ENCODE peak calls at places on chromosome 16, in ten cellular contexts. One of them, this sample, is unnamed.

GRCh38 chr16:12062343-12063003 is 85.9 kb downstream of the SNX29 start:
- DNase-seq in dorsolateral prefrontal cortex: no peak
- DNase-seq in MM.1S: no peak
- DNase-seq in cardiac fibroblast: peak
- DNase-seq in astrocyte of the spinal cord: peak
- DNase-seq in foreskin fibroblast: peak
- DNase-seq in cardiac muscle cell: no peak
- DNase-seq in AG09309: peak
- DNase-seq in left ventricle myocardium inferior: peak
- DNase-seq in HFFc6: peak
- DNase-seq in this sample: peak

GRCh38 chr16:8622315-8622656 is 788 bp downstream of the METTL22 start:
- DNase-seq in MM.1S: peak
- DNase-seq in astrocyte of the spinal cord: no peak
- DNase-seq in foreskin fibroblast: no peak
- DNase-seq in AG09309: no peak
- DNase-seq in dorsolateral prefrontal cortex: no peak
- DNase-seq in cardiac fibroblast: no peak
- DNase-seq in cardiac muscle cell: no peak
- DNase-seq in left ventricle myocardium inferior: no peak
- DNase-seq in HFFc6: no peak
- DNase-seq in this sample: no peak

GRCh38 chr16:75653926-75654325 is 6.4 kb downstream of the TERF2IP start:
- DNase-seq in dorsolateral prefrontal cortex: no peak
- DNase-seq in AG09309: peak
- DNase-seq in left ventricle myocardium inferior: no peak
- DNase-seq in cardiac muscle cell: no peak
- DNase-seq in astrocyte of the spinal cord: peak
- DNase-seq in MM.1S: no peak
- DNase-seq in HFFc6: peak
- DNase-seq in foreskin fibroblast: peak
- DNase-seq in cardiac fibroblast: no peak
- DNase-seq in this sample: no peak

GRCh38 chr16:81823111-81823510 is 44.0 kb downstream of the PLCG2 start:
- DNase-seq in AG09309: no peak
- DNase-seq in foreskin fibroblast: no peak
- DNase-seq in HFFc6: no peak
- DNase-seq in MM.1S: peak
- DNase-seq in left ventricle myocardium inferior: peak
- DNase-seq in dorsolateral prefrontal cortex: no peak
- DNase-seq in cardiac fibroblast: no peak
- DNase-seq in cardiac muscle cell: peak
- DNase-seq in astrocyte of the spinal cord: no peak
- DNase-seq in this sample: no peak

GRCh38 chr16:4615389-4616046 is 830 bp upstream of the UBALD1 start:
- DNase-seq in astrocyte of the spinal cord: no peak
- DNase-seq in foreskin fibroblast: no peak
- DNase-seq in left ventricle myocardium inferior: peak
- DNase-seq in cardiac muscle cell: no peak
- DNase-seq in dorsolateral prefrontal cortex: no peak
- DNase-seq in AG09309: no peak
- DNase-seq in cardiac fibroblast: no peak
- DNase-seq in MM.1S: no peak
- DNase-seq in HFFc6: no peak
- DNase-seq in this sample: no peak

GRCh38 chr16:50814541-50814940 is 72.7 kb downstream of the CYLD start:
- DNase-seq in left ventricle myocardium inferior: no peak
- DNase-seq in astrocyte of the spinal cord: no peak
- DNase-seq in cardiac fibroblast: no peak
- DNase-seq in MM.1S: no peak
- DNase-seq in cardiac muscle cell: no peak
- DNase-seq in foreskin fibroblast: no peak
- DNase-seq in dorsolateral prefrontal cortex: no peak
- DNase-seq in AG09309: no peak
- DNase-seq in HFFc6: no peak
- DNase-seq in this sample: no peak

GRCh38 chr16:50263060-50263909 is 3.1 kb upstream of the ADCY7 start:
- DNase-seq in AG09309: no peak
- DNase-seq in cardiac fibroblast: no peak
- DNase-seq in HFFc6: no peak
- DNase-seq in foreskin fibroblast: no peak
- DNase-seq in MM.1S: no peak
- DNase-seq in left ventricle myocardium inferior: no peak
- DNase-seq in cardiac muscle cell: no peak
- DNase-seq in astrocyte of the spinal cord: no peak
- DNase-seq in dorsolateral prefrontal cortex: no peak
- DNase-seq in this sample: no peak

GRCh38 chr16:49189286-49189685 is 92.4 kb downstream of the CBLN1 start:
- DNase-seq in cardiac fibroblast: no peak
- DNase-seq in cardiac muscle cell: no peak
- DNase-seq in MM.1S: no peak
- DNase-seq in AG09309: no peak
- DNase-seq in HFFc6: no peak
- DNase-seq in left ventricle myocardium inferior: no peak
- DNase-seq in astrocyte of the spinal cord: no peak
- DNase-seq in foreskin fibroblast: no peak
- DNase-seq in dorsolateral prefrontal cortex: no peak
- DNase-seq in this sample: peak

GRCh38 chr16:78659216-78659615 is 559.8 kb downstream of the WWOX start:
- DNase-seq in astrocyte of the spinal cord: no peak
- DNase-seq in AG09309: no peak
- DNase-seq in HFFc6: no peak
- DNase-seq in cardiac muscle cell: no peak
- DNase-seq in left ventricle myocardium inferior: peak
- DNase-seq in dorsolateral prefrontal cortex: no peak
- DNase-seq in cardiac fibroblast: no peak
- DNase-seq in foreskin fibroblast: no peak
- DNase-seq in MM.1S: no peak
- DNase-seq in this sample: no peak

GRCh38 chr16:50067290-50067853 is 1.6 kb downstream of the HEATR3 start:
- DNase-seq in HFFc6: peak
- DNase-seq in MM.1S: peak
- DNase-seq in left ventricle myocardium inferior: no peak
- DNase-seq in cardiac fibroblast: peak
- DNase-seq in foreskin fibroblast: peak
- DNase-seq in dorsolateral prefrontal cortex: peak
- DNase-seq in cardiac muscle cell: peak
- DNase-seq in AG09309: peak
- DNase-seq in astrocyte of the spinal cord: peak
- DNase-seq in this sample: peak

GRCh38 chr16:12646490-12647274 is 157.0 kb downstream of the CPPED1 start:
- DNase-seq in dorsolateral prefrontal cortex: peak
- DNase-seq in cardiac fibroblast: peak
- DNase-seq in left ventricle myocardium inferior: no peak
- DNase-seq in MM.1S: peak
- DNase-seq in cardiac muscle cell: no peak
- DNase-seq in AG09309: no peak
- DNase-seq in HFFc6: peak
- DNase-seq in astrocyte of the spinal cord: no peak
- DNase-seq in foreskin fibroblast: peak
- DNase-seq in this sample: no peak

GRCh38 chr16:81997738-81998137 is 13.5 kb downstream of the SDR42E1 start:
- DNase-seq in MM.1S: no peak
- DNase-seq in dorsolateral prefrontal cortex: no peak
- DNase-seq in left ventricle myocardium inferior: no peak
- DNase-seq in cardiac muscle cell: no peak
- DNase-seq in astrocyte of the spinal cord: peak
- DNase-seq in foreskin fibroblast: peak
- DNase-seq in AG09309: peak
- DNase-seq in HFFc6: peak
- DNase-seq in cardiac fibroblast: peak
- DNase-seq in this sample: peak

GRCh38 chr16:77289331-77289809 is 90.2 kb downstream of the SYCE1L start:
- DNase-seq in HFFc6: peak
- DNase-seq in foreskin fibroblast: peak
- DNase-seq in cardiac muscle cell: peak
- DNase-seq in left ventricle myocardium inferior: no peak
- DNase-seq in MM.1S: no peak
- DNase-seq in astrocyte of the spinal cord: peak
- DNase-seq in dorsolateral prefrontal cortex: no peak
- DNase-seq in AG09309: peak
- DNase-seq in cardiac fibroblast: peak
- DNase-seq in this sample: peak

GRCh38 chr16:61313931-61314330 is 722.3 kb downstream of the CDH8 start:
- DNase-seq in HFFc6: no peak
- DNase-seq in cardiac muscle cell: no peak
- DNase-seq in cardiac fibroblast: no peak
- DNase-seq in AG09309: no peak
- DNase-seq in astrocyte of the spinal cord: no peak
- DNase-seq in left ventricle myocardium inferior: no peak
- DNase-seq in dorsolateral prefrontal cortex: no peak
- DNase-seq in MM.1S: no peak
- DNase-seq in foreskin fibroblast: no peak
- DNase-seq in this sample: peak

GRCh38 chr16:2969545-2970521 is 685 bp downstream of the PAQR4 start:
- DNase-seq in MM.1S: peak
- DNase-seq in astrocyte of the spinal cord: peak
- DNase-seq in left ventricle myocardium inferior: peak
- DNase-seq in cardiac fibroblast: peak
- DNase-seq in AG09309: no peak
- DNase-seq in foreskin fibroblast: peak
- DNase-seq in dorsolateral prefrontal cortex: peak
- DNase-seq in cardiac muscle cell: peak
- DNase-seq in HFFc6: peak
- DNase-seq in this sample: peak
- TF ChIP-seq CTCF in MM.1S: peak
- TF ChIP-seq CTCF in astrocyte of the spinal cord: peak
- TF ChIP-seq CTCF in left ventricle myocardium inferior: peak
- TF ChIP-seq CTCF in cardiac fibroblast: peak
- TF ChIP-seq CTCF in AG09309: peak
- TF ChIP-seq CTCF in foreskin fibroblast: peak
- TF ChIP-seq CTCF in dorsolateral prefrontal cortex: peak
- TF ChIP-seq CTCF in cardiac muscle cell: peak
- TF ChIP-seq CTCF in HFFc6: peak
- TF ChIP-seq CTCF in this sample: peak

DNA sequence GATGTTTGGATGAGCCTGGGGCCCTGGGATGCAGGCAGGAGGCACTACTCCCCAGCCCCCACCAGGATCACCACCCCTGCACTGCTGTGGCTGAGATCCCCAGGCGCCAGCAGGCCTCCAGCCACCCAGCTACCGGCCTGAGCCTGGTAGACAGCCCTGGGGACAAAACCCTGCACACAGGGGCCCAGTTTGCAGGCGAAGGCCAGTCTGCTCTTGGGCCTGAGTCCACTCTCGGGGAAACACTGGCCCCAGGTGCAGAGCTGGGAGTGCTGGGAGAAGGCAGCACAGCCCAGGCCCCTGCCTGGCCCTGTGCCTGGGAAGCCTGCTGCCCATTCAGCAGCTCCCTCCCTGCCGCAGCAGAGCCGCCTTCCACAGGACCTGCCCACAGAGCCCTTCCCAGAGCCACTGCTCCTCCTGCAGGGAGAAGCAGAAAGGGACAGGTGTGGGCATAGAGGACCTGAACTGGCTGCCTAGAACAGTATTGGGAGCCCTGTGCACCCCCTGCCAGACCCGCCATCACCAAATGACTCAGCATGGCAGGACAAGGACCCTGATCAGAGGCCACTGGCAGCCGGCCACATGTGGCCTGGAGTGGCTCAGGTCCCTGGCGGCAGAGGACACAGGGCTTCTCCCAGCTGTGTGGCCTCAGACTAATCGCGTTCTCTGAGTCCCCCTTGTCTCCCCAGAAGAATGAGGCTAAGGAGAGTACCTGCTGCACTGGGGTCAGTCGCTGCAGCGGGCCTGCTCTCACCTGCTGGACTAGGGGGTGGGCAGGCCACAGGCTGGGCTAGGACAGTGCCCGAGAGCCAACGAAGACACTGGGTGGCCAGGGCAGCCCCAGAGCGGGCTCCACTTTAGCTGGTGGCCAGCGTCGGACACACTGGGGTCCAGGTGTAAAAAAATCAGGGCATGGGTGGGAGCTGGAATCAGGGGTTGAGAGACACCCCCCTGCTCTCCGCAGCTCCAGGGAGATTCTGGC is 10.7 kb downstream of the MSRB1 start:
- DNase-seq in HFFc6: peak
- DNase-seq in astrocyte of the spinal cord: no peak
- DNase-seq in left ventricle myocardium inferior: no peak
- DNase-seq in cardiac muscle cell: no peak
- DNase-seq in AG09309: no peak
- DNase-seq in cardiac fibroblast: no peak
- DNase-seq in foreskin fibroblast: peak
- DNase-seq in MM.1S: no peak
- DNase-seq in dorsolateral prefrontal cortex: no peak
- DNase-seq in this sample: peak
- TF ChIP-seq CTCF in HFFc6: no peak
- TF ChIP-seq CTCF in astrocyte of the spinal cord: peak
- TF ChIP-seq CTCF in left ventricle myocardium inferior: peak
- TF ChIP-seq CTCF in cardiac muscle cell: peak
- TF ChIP-seq CTCF in AG09309: peak
- TF ChIP-seq CTCF in cardiac fibroblast: peak
- TF ChIP-seq CTCF in foreskin fibroblast: no peak
- TF ChIP-seq CTCF in MM.1S: no peak
- TF ChIP-seq CTCF in dorsolateral prefrontal cortex: no peak
- TF ChIP-seq CTCF in this sample: peak

DNA sequence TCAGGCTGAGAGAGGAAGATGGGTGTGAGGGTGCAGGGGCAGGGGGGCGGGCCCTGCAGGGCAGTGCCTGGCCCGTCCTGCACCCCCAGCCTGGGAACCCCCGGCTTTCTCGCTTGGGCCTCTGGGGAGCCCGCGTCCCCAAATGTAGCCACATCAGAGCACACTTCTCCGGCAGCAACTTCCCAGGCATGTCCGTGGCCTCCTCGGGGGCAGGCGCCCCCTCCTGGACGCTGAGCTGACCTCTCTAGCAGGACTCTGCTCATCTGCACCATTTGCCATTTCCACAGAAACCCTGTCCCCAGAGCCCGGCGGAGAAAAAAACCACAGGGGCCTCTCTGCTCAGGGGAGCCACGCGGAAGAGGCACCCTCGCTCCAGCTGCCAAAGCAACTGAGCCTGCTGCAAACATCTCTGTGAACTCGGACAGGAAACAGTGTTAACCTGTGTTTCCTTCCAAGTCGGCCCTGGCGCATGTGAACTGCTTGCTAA is 63.4 kb downstream of the KLHDC4 start:
- DNase-seq in cardiac fibroblast: peak
- DNase-seq in left ventricle myocardium inferior: no peak
- DNase-seq in cardiac muscle cell: peak
- DNase-seq in astrocyte of the spinal cord: peak
- DNase-seq in AG09309: no peak
- DNase-seq in dorsolateral prefrontal cortex: no peak
- DNase-seq in HFFc6: no peak
- DNase-seq in MM.1S: no peak
- DNase-seq in foreskin fibroblast: peak
- DNase-seq in this sample: no peak
- TF ChIP-seq CTCF in cardiac fibroblast: peak
- TF ChIP-seq CTCF in left ventricle myocardium inferior: peak
- TF ChIP-seq CTCF in cardiac muscle cell: peak
- TF ChIP-seq CTCF in astrocyte of the spinal cord: peak
- TF ChIP-seq CTCF in AG09309: peak
- TF ChIP-seq CTCF in dorsolateral prefrontal cortex: peak
- TF ChIP-seq CTCF in HFFc6: peak
- TF ChIP-seq CTCF in MM.1S: no peak
- TF ChIP-seq CTCF in foreskin fibroblast: peak
- TF ChIP-seq CTCF in this sample: peak

DNA sequence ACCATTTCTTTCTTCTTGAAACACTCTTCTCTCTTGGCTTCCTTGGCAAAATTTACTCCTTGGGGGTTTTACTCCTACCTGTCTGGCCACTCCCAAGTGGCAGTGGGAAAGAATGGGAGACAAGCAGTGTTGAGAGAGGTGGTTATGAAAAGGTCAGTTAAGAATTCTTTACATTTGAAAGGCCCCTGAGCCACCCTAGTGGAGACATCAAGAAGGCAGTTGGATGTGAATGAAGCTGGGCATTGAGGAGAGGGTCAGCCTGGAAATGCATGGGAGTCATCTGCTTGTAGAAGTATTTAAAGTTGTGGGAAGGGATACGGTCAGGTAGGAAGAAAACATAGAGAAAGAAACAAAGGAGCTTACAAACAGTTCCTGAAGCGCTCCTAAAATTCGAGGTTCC is 42.3 kb upstream of the CCNF start:
- DNase-seq in foreskin fibroblast: no peak
- DNase-seq in astrocyte of the spinal cord: no peak
- DNase-seq in cardiac muscle cell: no peak
- DNase-seq in left ventricle myocardium inferior: no peak
- DNase-seq in MM.1S: no peak
- DNase-seq in HFFc6: no peak
- DNase-seq in dorsolateral prefrontal cortex: no peak
- DNase-seq in AG09309: no peak
- DNase-seq in cardiac fibroblast: no peak
- DNase-seq in this sample: no peak
- TF ChIP-seq CTCF in foreskin fibroblast: peak
- TF ChIP-seq CTCF in astrocyte of the spinal cord: peak
- TF ChIP-seq CTCF in cardiac muscle cell: peak
- TF ChIP-seq CTCF in left ventricle myocardium inferior: no peak
- TF ChIP-seq CTCF in MM.1S: no peak
- TF ChIP-seq CTCF in HFFc6: peak
- TF ChIP-seq CTCF in dorsolateral prefrontal cortex: no peak
- TF ChIP-seq CTCF in AG09309: peak
- TF ChIP-seq CTCF in cardiac fibroblast: peak
- TF ChIP-seq CTCF in this sample: peak

This sample was measured in epithelial cell of esophagus.